ENCODE peak calls at places on chromosome 7, in four cellular contexts. V, Q, I and X are unnamed samples.

GRCh38 chr7:138889982-138890381 is 91.2 kb downstream of the KIAA1549 start:
- DNase-seq in I (no peak), Q (no peak), V (no peak), X (no peak)

GRCh38 chr7:33874943-33875342 is 30.4 kb upstream of the BMPER start:
- DNase-seq in Q (no peak), V (no peak), I (no peak), X (peak)

GRCh38 chr7:130441408-130441854 is 615 bp upstream of the CEP41 start:
- DNase-seq in V (no peak), I (peak), Q (no peak), X (no peak)

GRCh38 chr7:12549106-12549505 is 21.4 kb upstream of the SCIN start:
- DNase-seq in I (no peak), V (no peak), Q (no peak), X (no peak)

GRCh38 chr7:132836746-132837145 is 245.1 kb downstream of the CHCHD3 start:
- DNase-seq in I (no peak), V (no peak), Q (no peak), X (no peak)

GRCh38 chr7:84677386-84677785 is 482.8 kb upstream of the SEMA3A start:
- DNase-seq in Q (no peak), V (no peak), I (no peak), X (peak)

GRCh38 chr7:116786791-116787443 is 75.5 kb upstream of the CAPZA2 start:
- DNase-seq in I (peak), V (no peak), Q (no peak), X (no peak)

GRCh38 chr7:45143616-45144015 is 14.0 kb upstream of the RAMP3 start:
- DNase-seq in I (no peak), V (no peak), Q (no peak), X (no peak)

GRCh38 chr7:134276951-134277350 is 39.8 kb downstream of the SLC35B4 start:
- DNase-seq in I (no peak), V (no peak), Q (no peak), X (no peak)

GRCh38 chr7:91165846-91166230 is 98.4 kb upstream of the FZD1 start:
- DNase-seq in V (no peak), I (no peak), Q (no peak), X (no peak)

GRCh38 chr7:102451371-102452054 is 13.2 kb downstream of the ALKBH4 start:
- DNase-seq in I (peak), V (no peak), Q (no peak), X (no peak)

GRCh38 chr7:3210531-3210930 is 90.5 kb upstream of the SDK1 start:
- DNase-seq in Q (no peak), V (no peak), I (peak), X (no peak)

GRCh38 chr7:141522657-141523342 is 28.4 kb upstream of the AGK start:
- DNase-seq in I (no peak), Q (no peak), V (no peak), X (no peak)

GRCh38 chr7:149724661-149725425 is 48.5 kb downstream of the ZNF467 start:
- DNase-seq in Q (no peak), V (no peak), I (no peak), X (no peak)

GRCh38 chr7:150587551-150587950 is 20.4 kb downstream of the GIMAP4 start:
- DNase-seq in I (no peak), V (no peak), Q (no peak), X (no peak)

GRCh38 chr7:102064361-102065025 is 222.2 kb upstream of the SH2B2 start:
- DNase-seq in Q (no peak), V (no peak), I (peak), X (peak)

GRCh38 chr7:28125381-28126046 is 55.1 kb downstream of the JAZF1 start:
- DNase-seq in Q (no peak), V (no peak), I (no peak), X (no peak)

GRCh38 chr7:44449531-44449930 is 40.9 kb downstream of the NUDCD3 start:
- DNase-seq in V (no peak), I (no peak), Q (no peak), X (no peak)

GRCh38 chr7:76397409-76398183 is 11.9 kb downstream of the SSC4D start:
- DNase-seq in V (peak), I (peak), Q (peak), X (peak)

GRCh38 chr7:95632609-95633008 is 36.3 kb upstream of the PDK4 start:
- DNase-seq in Q (no peak), V (no peak), I (no peak), X (peak)

GRCh38 chr7:151351027-151351426 is 9.4 kb downstream of the NUB1 start:
- DNase-seq in V (no peak), Q (peak), I (peak), X (peak)

GRCh38 chr7:98998821-98999725 is 120.7 kb downstream of the TRRAP start:
- DNase-seq in I (no peak), V (no peak), Q (no peak), X (no peak)

GRCh38 chr7:104982308-104982755 is 31.7 kb upstream of the KMT2E start:
- DNase-seq in V (no peak), I (no peak), Q (no peak), X (no peak)

GRCh38 chr7:148327379-148327778 is 263.2 kb upstream of the C7orf33 start:
- DNase-seq in I (no peak), V (no peak), Q (no peak), X (no peak)

GRCh38 chr7:151206914-151207313 is 3.4 kb downstream of the H2BK1 start:
- DNase-seq in I (no peak), V (no peak), Q (no peak), X (no peak)

GRCh38 chr7:50502001-50502684 is 52.0 kb upstream of the FIGNL1 start:
- DNase-seq in Q (no peak), I (no peak), V (no peak), X (peak)

GRCh38 chr7:81618400-81619014 is 151.3 kb downstream of the HGF start:
- DNase-seq in I (no peak), Q (no peak), V (no peak), X (peak)

GRCh38 chr7:47725031-47725780 is 143.3 kb upstream of the TNS3 start:
- DNase-seq in V (no peak), Q (no peak), I (no peak), X (no peak)

GRCh38 chr7:88664630-88665233 is 94.8 kb upstream of the ZNF804B start:
- DNase-seq in I (peak), V (no peak), Q (no peak), X (peak)

GRCh38 chr7:7203813-7204575 is 21.6 kb downstream of the C1GALT1 start:
- DNase-seq in I (no peak), Q (no peak), V (no peak), X (no peak)

GRCh38 chr7:2145835-2146580 is 86.7 kb downstream of the MAD1L1 start:
- DNase-seq in I (no peak), V (no peak), Q (no peak), X (no peak)

GRCh38 chr7:7014827-7015610 is 167.3 kb upstream of the C1GALT1 start:
- DNase-seq in I (no peak), V (no peak), Q (no peak), X (no peak)

GRCh38 chr7:88278881-88279280 is 27.8 kb downstream of the STEAP4 start:
- DNase-seq in Q (no peak), I (no peak), V (no peak), X (no peak)

GRCh38 chr7:100430450-100431285 is 1.0 kb downstream of the MEPCE start:
- DNase-seq in Q (no peak), I (no peak), V (no peak), X (no peak)